ENCODE peak calls at places on chromosomes 4 and X, in five cellular contexts. J is GM23248, H is PC-3, U is GM23338, B is neural progenitor cell. Q is an unnamed sample. For H3F3A, the result is how much of the 10 kb centered on the place peaks cover.

GRCh38 chrX:68503830-68504229 is 5.0 kb downstream of the YIPF6 start:
- DNase-seq in J (peak), H (peak), U (no peak), B (no peak), Q (no peak)

GRCh38 chr4:126733301-126733700 is 899.5 kb upstream of the INTU start:
- DNase-seq in J (peak), H (peak), U (no peak), B (no peak), Q (no peak)

GRCh38 chr4:148444296-148445070 is 2.3 kb upstream of the NR3C2 start:
- DNase-seq in J (peak), H (peak), U (peak), B (peak), Q (peak)

GRCh38 chrX:13903405-13903804 is 86.5 kb upstream of the GPM6B start:
- DNase-seq in J (no peak), H (no peak), U (no peak), B (no peak), Q (no peak)

GRCh38 chr4:27964095-27964494 is 1103.5 kb downstream of the STIM2 start:
- DNase-seq in J (no peak), H (no peak), U (no peak), B (no peak), Q (no peak)

GRCh38 chrX:71151366-71151765 is 6.7 kb downstream of the NLGN3 start:
- DNase-seq in J (no peak), H (no peak), U (no peak), B (no peak), Q (no peak)

GRCh38 chrX:55151199-55151598 is 62.4 kb downstream of the PAGE2 start:
- DNase-seq in J (no peak), H (no peak), U (no peak), B (no peak), Q (no peak)

GRCh38 chr4:10107111-10108091 is 9.2 kb downstream of the WDR1 start:
- DNase-seq in J (peak), H (peak), U (no peak), B (no peak), Q (no peak)

GRCh38 chrX:107448625-107449468 is 605 bp upstream of the FRMPD3 start:
- DNase-seq in J (peak), H (peak), U (peak), B (peak), Q (no peak)

GRCh38 chr4:82043081-82043808 is 330.5 kb downstream of the HNRNPD start:
- DNase-seq in J (peak), H (no peak), U (peak), B (peak), Q (no peak)

GRCh38 chr4:158033416-158033863 is 139.4 kb downstream of the GASK1B start:
- DNase-seq in J (peak), H (peak), U (no peak), B (no peak), Q (no peak)

GRCh38 chr4:153514001-153514526 is 47.9 kb downstream of the TMEM131L start:
- DNase-seq in J (peak), H (peak), U (no peak), B (no peak), Q (no peak)
- H3F3A ChIP-seq in J (under half), H (under half), U (under half), B (under half), Q (under half)

GRCh38 chrX:154352466-154352865 is 22.0 kb downstream of the FLNA start:
- DNase-seq in J (no peak), H (no peak), U (no peak), B (no peak), Q (no peak)

GRCh38 chrX:154352012-154352401 is 22.4 kb downstream of the FLNA start:
- DNase-seq in J (no peak), H (no peak), U (no peak), B (no peak), Q (no peak)

GRCh38 chrX:154354516-154354915 is 19.9 kb downstream of the FLNA start:
- DNase-seq in J (no peak), H (no peak), U (no peak), B (no peak), Q (no peak)

GRCh38 chrX:154354013-154354412 is 20.4 kb downstream of the FLNA start:
- DNase-seq in J (no peak), H (no peak), U (no peak), B (no peak), Q (peak)

DNA sequence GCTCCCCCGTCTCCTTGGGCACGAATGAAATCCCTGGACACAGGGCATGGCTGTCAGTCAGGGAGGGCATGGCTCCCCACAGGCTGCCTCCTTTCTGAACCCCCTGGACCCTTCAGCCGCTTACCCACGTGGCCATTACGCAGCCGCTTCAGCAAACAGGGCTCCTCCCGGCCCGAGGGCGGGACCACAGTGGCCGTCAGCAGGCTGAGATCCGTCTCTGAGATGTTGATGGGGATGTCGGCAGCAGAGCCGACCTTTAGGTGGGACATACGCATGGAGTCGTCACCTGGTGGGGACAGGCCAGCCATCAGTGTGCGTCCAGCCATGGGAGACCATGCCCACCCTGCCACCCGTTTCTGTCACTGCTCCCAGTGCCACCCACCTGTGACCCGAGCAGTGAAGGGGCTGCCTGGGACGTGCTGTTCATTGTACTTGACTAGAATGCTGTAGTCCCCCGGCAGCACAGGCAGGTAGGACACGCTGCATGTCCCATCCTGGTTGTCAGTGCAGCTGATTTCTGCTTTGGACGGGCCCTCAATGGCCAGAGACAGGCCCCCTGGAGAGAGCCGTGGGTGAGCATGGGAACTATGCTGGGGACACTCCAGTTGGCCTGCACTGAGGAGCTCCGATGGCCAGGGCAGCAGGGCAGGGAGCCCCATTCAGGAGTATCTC is 21.1 kb downstream of the FLNA start:
- DNase-seq in J (no peak), H (no peak), U (no peak), B (no peak), Q (peak)
- H3F3A ChIP-seq in J (under half), H (under half), U (under half), B (under half), Q (under half)

DNA sequence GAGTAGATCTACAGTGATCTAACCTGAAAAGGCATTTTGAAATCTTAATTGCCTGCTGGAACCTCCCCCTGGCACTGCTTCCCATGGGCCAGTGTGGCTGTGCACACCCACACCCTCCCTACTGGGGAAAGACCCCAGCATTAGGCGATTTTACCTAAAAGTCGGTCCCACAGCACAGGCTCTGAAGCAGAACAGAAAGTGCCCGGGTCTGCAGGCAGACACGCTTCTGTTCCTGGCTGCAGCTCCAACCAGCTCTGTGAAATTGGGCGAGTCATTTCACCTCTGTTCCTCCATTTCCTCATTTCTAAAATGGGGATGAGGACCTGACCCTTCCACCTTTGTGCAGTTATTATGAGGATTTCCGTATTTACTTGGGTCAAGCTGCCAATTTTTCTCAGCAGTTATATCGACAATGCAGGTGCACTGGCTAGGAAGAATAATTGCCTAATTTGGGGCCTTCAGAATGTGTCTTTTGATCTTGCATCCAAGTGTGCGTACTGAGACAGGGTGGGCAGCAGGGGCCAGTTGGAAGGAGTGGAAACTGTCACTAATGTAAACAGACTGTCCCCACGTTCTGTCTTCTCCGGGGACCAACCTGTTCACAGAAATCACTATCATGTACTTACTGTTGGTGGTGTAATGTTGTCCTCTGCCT is 7.1 kb downstream of the KLF3 start:
- DNase-seq in J (peak), H (peak), U (no peak), B (no peak), Q (peak)
- H3F3A ChIP-seq in J (under half), H (under half), U (under half), B (half or more), Q (half or more)

GRCh38 chr4:184450743-184451142 is 23.6 kb downstream of the IRF2 start:
- DNase-seq in J (peak), H (no peak), U (no peak), B (no peak), Q (no peak)

GRCh38 chr4:184450045-184450444 is 24.3 kb downstream of the IRF2 start:
- DNase-seq in J (peak), H (peak), U (no peak), B (no peak), Q (no peak)

GRCh38 chr4:184448828-184449227 is 25.5 kb downstream of the IRF2 start:
- DNase-seq in J (peak), H (no peak), U (no peak), B (peak), Q (no peak)

GRCh38 chr4:184453402-184454160 is 20.8 kb downstream of the IRF2 start:
- DNase-seq in J (peak), H (peak), U (peak), B (peak), Q (peak)

GRCh38 chr4:184451726-184452125 is 22.6 kb downstream of the IRF2 start:
- DNase-seq in J (no peak), H (no peak), U (no peak), B (no peak), Q (no peak)
- H3F3A ChIP-seq in J (under half), H (under half), U (under half), B (under half), Q (under half)

GRCh38 chrX:45710081-45710801 is 509.6 kb upstream of the DIPK2B start:
- DNase-seq in J (peak), H (peak), U (no peak), B (no peak), Q (peak)
- H3F3A ChIP-seq in J (half or more), H (under half), U (under half), B (under half), Q (under half)

DNA sequence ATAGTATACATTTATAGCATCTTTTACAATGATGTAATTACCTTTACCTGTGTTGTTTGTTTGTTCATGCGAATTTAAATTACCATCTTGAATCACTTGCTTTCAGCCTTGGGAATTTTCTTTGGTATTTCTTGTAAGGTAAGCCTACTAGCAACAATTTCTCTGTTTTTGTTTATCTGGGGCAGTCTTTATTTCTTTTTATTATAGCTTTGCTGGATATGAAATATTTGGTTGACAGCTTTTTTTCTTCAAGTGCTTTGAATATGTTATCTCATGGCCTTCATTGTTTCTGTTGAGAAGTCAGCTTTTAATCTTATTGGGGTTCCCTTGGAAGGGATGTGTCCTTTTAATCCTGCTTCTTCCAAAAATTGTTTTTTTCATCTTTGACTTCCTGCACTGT is 292.8 kb upstream of the EDA2R start:
- DNase-seq in J (no peak), H (no peak), U (no peak), B (no peak), Q (no peak)
- H3F3A ChIP-seq in J (under half), H (under half), U (under half), B (under half), Q (under half)

DNA sequence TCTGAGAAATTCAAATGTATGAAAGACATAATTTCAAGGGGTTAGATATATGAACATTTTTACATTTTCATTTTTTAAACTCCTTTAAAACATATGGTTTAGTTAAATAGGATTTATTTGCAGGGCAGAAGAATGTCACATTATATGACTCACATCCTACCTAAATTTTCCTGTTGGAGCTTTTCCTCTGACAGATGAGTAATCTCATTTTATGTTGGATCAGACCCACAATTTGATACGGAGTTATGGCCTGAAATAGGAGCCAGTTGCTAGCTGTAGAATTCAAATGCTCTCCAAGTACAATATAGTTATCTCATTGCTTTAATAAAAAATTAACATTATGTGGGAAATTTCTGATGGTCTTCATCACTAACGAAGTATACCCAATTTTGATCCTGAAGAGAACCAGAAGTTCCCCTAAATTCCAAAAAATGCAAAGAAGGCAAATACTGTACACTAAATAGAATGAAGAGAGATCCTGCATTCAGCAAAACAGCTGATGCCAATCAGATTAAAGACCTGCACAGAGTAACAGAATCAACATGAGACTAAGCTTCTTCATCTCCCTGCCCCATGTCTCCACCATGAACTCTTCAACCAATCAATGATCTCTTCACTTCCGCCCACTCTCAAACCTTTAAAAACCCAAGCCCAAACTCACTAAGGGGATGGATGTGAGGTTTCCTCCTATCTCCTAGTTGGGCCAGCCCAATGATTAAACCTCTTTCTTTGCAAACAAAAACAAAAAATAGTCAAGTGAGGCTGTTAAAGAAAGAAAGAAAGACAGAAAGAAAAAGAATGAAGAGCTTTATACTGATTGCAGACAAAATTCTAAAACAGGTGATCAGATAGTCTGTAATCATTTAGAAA is 10.9 kb upstream of the EXOSC9 start:
- DNase-seq in J (peak), H (peak), U (no peak), B (no peak), Q (no peak)
- H3F3A ChIP-seq in J (half or more), H (under half), U (under half), B (under half), Q (under half)

Q was measured in PC-9.